ENCODE peak calls at places on chromosomes 5 and 9, in seven cellular contexts. One of them, this sample, is unnamed. For H3K4me1, the result is how much of the 10 kb centered on the place peaks cover.

GRCh38 chr5:129852747-129853352 is 51.4 kb upstream of the CHSY3 start:
- DNase-seq in fibroblast of lung: peak
- DNase-seq in lung: peak
- DNase-seq in upper lobe of right lung: peak
- DNase-seq in IMR-90: peak
- DNase-seq in PC-9: no peak
- DNase-seq in esophagus squamous epithelium: peak
- DNase-seq in this sample: peak

GRCh38 chr9:130844028-130844427 is 9.0 kb downstream of the ABL1 start:
- DNase-seq in upper lobe of right lung: no peak
- DNase-seq in PC-9: no peak
- DNase-seq in esophagus squamous epithelium: no peak
- DNase-seq in lung: no peak
- DNase-seq in fibroblast of lung: no peak
- DNase-seq in IMR-90: no peak
- DNase-seq in this sample: no peak

GRCh38 chr9:34675048-34675714 is 12.7 kb upstream of the CCL27 start:
- DNase-seq in IMR-90: peak
- DNase-seq in fibroblast of lung: peak
- DNase-seq in upper lobe of right lung: no peak
- DNase-seq in esophagus squamous epithelium: no peak
- DNase-seq in lung: peak
- DNase-seq in PC-9: no peak
- DNase-seq in this sample: no peak

GRCh38 chr9:87500491-87500890 is 2.8 kb downstream of the DAPK1 start:
- DNase-seq in lung: no peak
- DNase-seq in PC-9: no peak
- DNase-seq in esophagus squamous epithelium: no peak
- DNase-seq in fibroblast of lung: no peak
- DNase-seq in IMR-90: no peak
- DNase-seq in upper lobe of right lung: no peak
- DNase-seq in this sample: no peak

GRCh38 chr5:137466888-137467287 is 32.2 kb downstream of the SPOCK1 start:
- DNase-seq in lung: no peak
- DNase-seq in IMR-90: no peak
- DNase-seq in fibroblast of lung: peak
- DNase-seq in upper lobe of right lung: no peak
- DNase-seq in esophagus squamous epithelium: no peak
- DNase-seq in PC-9: no peak
- DNase-seq in this sample: no peak

GRCh38 chr9:71647094-71647591 is 121.2 kb downstream of the CEMIP2 start:
- DNase-seq in esophagus squamous epithelium: no peak
- DNase-seq in fibroblast of lung: peak
- DNase-seq in lung: peak
- DNase-seq in IMR-90: peak
- DNase-seq in upper lobe of right lung: peak
- DNase-seq in PC-9: peak
- DNase-seq in this sample: peak

GRCh38 chr9:112917027-112917986 is 26.6 kb upstream of the SLC46A2 start:
- DNase-seq in lung: no peak
- DNase-seq in upper lobe of right lung: no peak
- DNase-seq in esophagus squamous epithelium: no peak
- DNase-seq in IMR-90: no peak
- DNase-seq in fibroblast of lung: no peak
- DNase-seq in PC-9: peak
- DNase-seq in this sample: peak

GRCh38 chr5:56763711-56764466 is 51.5 kb upstream of the MAP3K1 start:
- DNase-seq in PC-9: peak
- DNase-seq in upper lobe of right lung: no peak
- DNase-seq in IMR-90: peak
- DNase-seq in esophagus squamous epithelium: no peak
- DNase-seq in lung: no peak
- DNase-seq in fibroblast of lung: peak
- DNase-seq in this sample: peak

GRCh38 chr9:124390812-124391658 is 24.2 kb downstream of the PSMB7 start:
- DNase-seq in upper lobe of right lung: no peak
- DNase-seq in lung: no peak
- DNase-seq in PC-9: peak
- DNase-seq in fibroblast of lung: peak
- DNase-seq in IMR-90: peak
- DNase-seq in esophagus squamous epithelium: no peak
- DNase-seq in this sample: no peak

GRCh38 chr5:135484563-135485157 is 32.5 kb upstream of the TIFAB start:
- DNase-seq in lung: no peak
- DNase-seq in IMR-90: no peak
- DNase-seq in upper lobe of right lung: no peak
- DNase-seq in PC-9: no peak
- DNase-seq in fibroblast of lung: no peak
- DNase-seq in esophagus squamous epithelium: no peak
- DNase-seq in this sample: no peak

GRCh38 chr5:135489466-135490244 is 37.5 kb upstream of the TIFAB start:
- DNase-seq in esophagus squamous epithelium: no peak
- DNase-seq in fibroblast of lung: no peak
- DNase-seq in upper lobe of right lung: no peak
- DNase-seq in PC-9: no peak
- DNase-seq in IMR-90: no peak
- DNase-seq in lung: no peak
- DNase-seq in this sample: no peak

GRCh38 chr9:114960276-114960675 is 29.9 kb upstream of the TNFSF8 start:
- DNase-seq in IMR-90: no peak
- DNase-seq in esophagus squamous epithelium: no peak
- DNase-seq in lung: no peak
- DNase-seq in PC-9: no peak
- DNase-seq in upper lobe of right lung: no peak
- DNase-seq in fibroblast of lung: no peak
- DNase-seq in this sample: no peak

GRCh38 chr9:35500130-35500748 is 10.3 kb downstream of the RUSC2 start:
- DNase-seq in fibroblast of lung: peak
- DNase-seq in IMR-90: no peak
- DNase-seq in upper lobe of right lung: no peak
- DNase-seq in esophagus squamous epithelium: no peak
- DNase-seq in PC-9: no peak
- DNase-seq in lung: no peak
- DNase-seq in this sample: no peak

GRCh38 chr5:139574641-139575312 is 13.6 kb downstream of the UBE2D2 start:
- DNase-seq in lung: no peak
- DNase-seq in fibroblast of lung: peak
- DNase-seq in PC-9: no peak
- DNase-seq in IMR-90: peak
- DNase-seq in upper lobe of right lung: no peak
- DNase-seq in esophagus squamous epithelium: no peak
- DNase-seq in this sample: peak

GRCh38 chr9:110426052-110426709 is 88.5 kb upstream of the TXNDC8 start:
- DNase-seq in esophagus squamous epithelium: no peak
- DNase-seq in upper lobe of right lung: no peak
- DNase-seq in lung: no peak
- DNase-seq in fibroblast of lung: peak
- DNase-seq in PC-9: no peak
- DNase-seq in IMR-90: peak
- DNase-seq in this sample: no peak

DNA sequence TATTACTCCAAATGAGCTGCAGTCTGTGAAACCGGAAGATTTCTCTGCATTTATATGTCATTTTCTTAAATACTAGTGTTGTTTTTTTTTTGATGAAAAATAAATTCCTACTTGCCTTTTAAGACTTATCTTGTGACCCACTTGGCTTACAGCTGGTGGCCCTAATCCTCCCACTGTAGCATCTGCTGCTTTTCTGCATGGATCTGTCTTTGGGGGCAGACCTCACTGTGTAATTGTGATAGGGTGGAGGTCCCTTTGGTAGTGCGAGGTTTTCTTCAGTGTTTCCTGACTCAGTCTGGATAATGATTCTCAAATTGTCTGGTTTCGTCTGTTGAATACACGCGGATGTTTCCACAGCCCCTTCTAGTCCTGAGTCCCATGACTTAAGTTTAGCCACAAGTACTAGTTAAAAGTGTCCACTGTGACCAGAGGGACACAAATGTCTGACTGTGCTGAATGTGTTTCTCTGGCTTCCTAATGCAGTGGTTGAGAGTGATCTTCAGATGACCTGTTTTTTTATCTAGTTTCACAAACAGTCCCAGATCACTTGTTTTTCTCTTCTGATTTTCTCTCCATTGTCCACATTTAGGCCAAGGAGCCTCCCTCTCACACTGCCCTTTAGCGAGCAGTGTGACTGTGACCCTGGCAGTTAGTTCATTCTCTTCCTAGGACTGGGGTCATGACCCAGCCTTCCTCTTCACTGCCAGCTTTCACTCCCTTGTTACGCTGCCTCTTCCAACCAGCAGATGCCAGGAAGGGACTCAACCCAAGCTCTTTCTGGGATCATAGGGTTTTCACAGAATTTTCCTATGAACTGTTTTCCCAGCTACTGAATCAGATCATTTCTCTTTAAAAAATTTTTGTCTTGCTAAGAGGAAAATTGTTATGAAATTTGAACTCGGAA is 70.6 kb downstream of the LMNB1 start:
- DNase-seq in upper lobe of right lung: no peak
- DNase-seq in lung: no peak
- DNase-seq in fibroblast of lung: no peak
- DNase-seq in esophagus squamous epithelium: no peak
- DNase-seq in PC-9: no peak
- DNase-seq in IMR-90: no peak
- DNase-seq in this sample: no peak
- H3K27ac ChIP-seq in upper lobe of right lung: no peak
- H3K27ac ChIP-seq in lung: no peak
- H3K27ac ChIP-seq in fibroblast of lung: no peak
- H3K27ac ChIP-seq in esophagus squamous epithelium: peak
- H3K27ac ChIP-seq in PC-9: no peak
- H3K27ac ChIP-seq in IMR-90: no peak
- H3K27ac ChIP-seq in this sample: no peak

DNA sequence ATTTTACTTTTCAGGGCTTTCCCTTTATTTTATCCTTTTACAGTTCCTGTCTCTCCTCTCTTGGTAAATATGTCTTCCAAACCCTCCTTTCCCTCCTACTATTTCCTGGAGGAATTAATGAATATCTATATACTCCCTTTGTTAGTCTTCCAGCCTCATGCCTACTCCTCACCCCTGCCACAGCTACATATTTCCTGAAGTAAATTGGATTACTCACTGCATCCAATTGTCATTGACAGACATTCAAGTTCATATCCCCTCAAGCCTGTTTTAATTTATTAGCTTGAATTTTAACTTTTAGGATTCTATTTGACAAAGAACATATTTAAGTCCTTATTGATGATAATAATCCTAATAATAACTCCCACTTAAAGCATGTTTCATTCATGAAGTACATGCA is 314.5 kb downstream of the TMEM161B start:
- DNase-seq in fibroblast of lung: no peak
- DNase-seq in IMR-90: no peak
- DNase-seq in esophagus squamous epithelium: no peak
- DNase-seq in PC-9: no peak
- DNase-seq in lung: no peak
- DNase-seq in upper lobe of right lung: no peak
- DNase-seq in this sample: no peak
- H3K4me1 ChIP-seq in fibroblast of lung: under half
- H3K4me1 ChIP-seq in IMR-90: under half
- H3K4me1 ChIP-seq in esophagus squamous epithelium: under half
- H3K4me1 ChIP-seq in PC-9: under half
- H3K4me1 ChIP-seq in lung: under half
- H3K4me1 ChIP-seq in upper lobe of right lung: under half
- H3K4me1 ChIP-seq in this sample: under half

GRCh38 chr5:92508271-92508670 is 1072.7 kb downstream of the NR2F1-AS1 start:
- DNase-seq in lung: no peak
- DNase-seq in PC-9: no peak
- DNase-seq in fibroblast of lung: no peak
- DNase-seq in upper lobe of right lung: no peak
- DNase-seq in IMR-90: no peak
- DNase-seq in esophagus squamous epithelium: no peak
- DNase-seq in this sample: peak

GRCh38 chr5:92514901-92515300 is 1066.1 kb downstream of the NR2F1-AS1 start:
- DNase-seq in lung: no peak
- DNase-seq in upper lobe of right lung: no peak
- DNase-seq in esophagus squamous epithelium: no peak
- DNase-seq in IMR-90: no peak
- DNase-seq in PC-9: no peak
- DNase-seq in fibroblast of lung: no peak
- DNase-seq in this sample: peak

GRCh38 chr5:92518318-92518913 is 1062.6 kb downstream of the NR2F1-AS1 start:
- DNase-seq in fibroblast of lung: peak
- DNase-seq in PC-9: no peak
- DNase-seq in IMR-90: peak
- DNase-seq in lung: no peak
- DNase-seq in esophagus squamous epithelium: no peak
- DNase-seq in upper lobe of right lung: no peak
- DNase-seq in this sample: peak

DNA sequence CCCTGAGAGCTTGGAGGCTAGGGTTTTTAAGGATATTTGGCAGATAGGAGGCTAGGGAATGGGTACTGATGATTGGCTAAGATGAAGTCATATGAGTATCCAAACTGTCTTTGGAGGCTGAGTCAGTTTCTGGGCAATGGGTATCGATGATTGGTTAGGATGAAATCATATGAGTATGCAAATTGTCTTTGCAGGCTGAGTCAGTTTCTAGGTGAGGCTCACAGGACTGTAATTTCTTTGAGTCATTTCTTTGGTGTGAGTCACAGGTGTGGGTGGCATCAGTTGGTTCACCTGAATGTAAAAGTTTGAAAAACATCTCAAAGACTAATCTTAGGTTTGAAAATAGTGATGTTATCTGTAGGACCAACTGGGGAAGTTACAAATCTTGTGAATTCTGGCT is 1068.0 kb downstream of the NR2F1-AS1 start:
- DNase-seq in upper lobe of right lung: no peak
- DNase-seq in IMR-90: peak
- DNase-seq in fibroblast of lung: peak
- DNase-seq in lung: no peak
- DNase-seq in esophagus squamous epithelium: no peak
- DNase-seq in PC-9: peak
- DNase-seq in this sample: peak
- TF ChIP-seq CTCF in upper lobe of right lung: no peak
- TF ChIP-seq CTCF in IMR-90: no peak
- TF ChIP-seq CTCF in fibroblast of lung: no peak
- TF ChIP-seq CTCF in lung: no peak
- TF ChIP-seq CTCF in esophagus squamous epithelium: no peak
- TF ChIP-seq CTCF in PC-9: no peak
- TF ChIP-seq CTCF in this sample: no peak

GRCh38 chr9:129839324-129840023 is 4.2 kb downstream of the USP20 start:
- DNase-seq in lung: no peak
- DNase-seq in IMR-90: no peak
- DNase-seq in esophagus squamous epithelium: no peak
- DNase-seq in fibroblast of lung: no peak
- DNase-seq in upper lobe of right lung: no peak
- DNase-seq in PC-9: no peak
- DNase-seq in this sample: no peak

GRCh38 chr9:129841071-129841470 is 5.8 kb downstream of the USP20 start:
- DNase-seq in esophagus squamous epithelium: no peak
- DNase-seq in IMR-90: no peak
- DNase-seq in upper lobe of right lung: no peak
- DNase-seq in lung: no peak
- DNase-seq in PC-9: no peak
- DNase-seq in fibroblast of lung: no peak
- DNase-seq in this sample: no peak

GRCh38 chr9:129836342-129837007 is 1.2 kb downstream of the USP20 start:
- DNase-seq in fibroblast of lung: no peak
- DNase-seq in IMR-90: no peak
- DNase-seq in upper lobe of right lung: no peak
- DNase-seq in PC-9: no peak
- DNase-seq in lung: no peak
- DNase-seq in esophagus squamous epithelium: no peak
- DNase-seq in this sample: no peak

GRCh38 chr9:129840024-129840423 is 4.8 kb downstream of the USP20 start:
- DNase-seq in fibroblast of lung: no peak
- DNase-seq in PC-9: no peak
- DNase-seq in lung: no peak
- DNase-seq in IMR-90: no peak
- DNase-seq in esophagus squamous epithelium: no peak
- DNase-seq in upper lobe of right lung: no peak
- DNase-seq in this sample: no peak

GRCh38 chr9:129838707-129839259 is 3.5 kb downstream of the USP20 start:
- DNase-seq in upper lobe of right lung: no peak
- DNase-seq in fibroblast of lung: peak
- DNase-seq in IMR-90: peak
- DNase-seq in lung: no peak
- DNase-seq in esophagus squamous epithelium: no peak
- DNase-seq in PC-9: peak
- DNase-seq in this sample: peak
- H3K27ac ChIP-seq in upper lobe of right lung: no peak
- H3K27ac ChIP-seq in fibroblast of lung: no peak
- H3K27ac ChIP-seq in IMR-90: peak
- H3K27ac ChIP-seq in lung: no peak
- H3K27ac ChIP-seq in esophagus squamous epithelium: peak
- H3K27ac ChIP-seq in PC-9: no peak
- H3K27ac ChIP-seq in this sample: no peak

This sample was measured in foreskin keratinocyte.